ENCODE peak calls at places on chromosomes 1 and 21, in five cellular contexts. U is GM12892, I is H1, J is HepG2, V is SK-N-SH. B is an unnamed sample.
A peak's percentile ranks its signal among the peaks of the same experiment; 100 is the strongest.

GRCh38 chr1:225815526-225816178 is 5.7 kb downstream of the EPHX1 start:
- DNase-seq in U (no peak), V (no peak), J (no peak), I (no peak), B (no peak)

GRCh38 chr1:210598135-210598652 is 269.5 kb downstream of the HHAT start:
- DNase-seq in V (no peak), I (no peak), J (peak; percentile 20), U (no peak), B (no peak)

GRCh38 chr1:26411624-26412074 is 1.0 kb downstream of the LIN28A start:
- DNase-seq in U (no peak), I (no peak), J (no peak), V (no peak), B (no peak)

GRCh38 chr21:24514081-24514733 is 1093.1 kb downstream of the MRPL39 start:
- DNase-seq in V (peak; percentile 16), U (no peak), J (no peak), I (no peak), B (no peak)

GRCh38 chr1:181061891-181062777 is 26.4 kb upstream of the IER5 start:
- DNase-seq in J (no peak), U (peak; percentile 45), I (no peak), V (no peak), B (no peak)

GRCh38 chr1:106568161-106568560 is 488.3 kb upstream of the PRMT6 start:
- DNase-seq in I (no peak), U (no peak), V (no peak), J (no peak), B (no peak)

GRCh38 chr21:46141767-46142580 is 13.4 kb downstream of the FTCD start:
- DNase-seq in U (no peak), V (no peak), J (no peak), I (no peak), B (no peak)

GRCh38 chr1:43473463-43473862 is 19.7 kb upstream of the HYI start:
- DNase-seq in V (no peak), J (no peak), U (no peak), I (no peak), B (no peak)

GRCh38 chr1:215028954-215029353 is 53.6 kb upstream of the KCNK2 start:
- DNase-seq in U (no peak), I (no peak), V (no peak), J (no peak), B (no peak)

GRCh38 chr1:209106237-209106741 is 477.2 kb upstream of the CAMK1G start:
- DNase-seq in J (no peak), I (no peak), V (peak; percentile 22), U (no peak), B (no peak)
- TF ChIP-seq TAF1 in J (no peak), I (no peak), V (no peak), U (no peak), B (no peak)

DNA sequence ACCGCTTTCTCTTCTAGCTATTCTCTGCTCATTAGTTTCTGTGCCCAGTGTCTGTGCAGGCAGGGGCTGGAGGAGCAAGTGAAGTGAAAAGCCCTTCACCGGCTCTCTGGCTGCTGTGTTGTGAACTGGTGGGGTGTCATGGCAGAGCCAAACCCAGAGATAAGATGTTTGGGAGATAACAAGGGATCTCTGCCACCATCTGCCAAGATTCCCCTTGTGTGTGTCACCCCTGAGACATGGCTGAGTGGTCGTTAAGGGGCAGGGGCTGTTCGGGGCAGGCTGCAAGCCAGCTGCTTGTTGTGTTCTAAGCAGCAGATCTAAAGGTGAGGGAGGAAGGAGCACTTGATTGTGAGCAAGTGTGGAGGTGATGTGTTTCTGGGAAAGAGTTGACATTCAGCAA is 24.5 kb downstream of the CNIH3 start:
- DNase-seq in U (no peak), I (no peak), V (no peak), J (no peak), B (no peak)
- TF ChIP-seq TAF1 in U (no peak), I (no peak), V (no peak), J (no peak), B (no peak)

GRCh38 chr1:12619396-12620141 is 1.6 kb upstream of the DHRS3 start:
- DNase-seq in I (no peak), U (no peak), V (peak; percentile 88), J (peak; percentile 70), B (peak; percentile 69)

GRCh38 chr1:12621346-12622320 is 3.6 kb upstream of the DHRS3 start:
- DNase-seq in U (no peak), V (no peak), J (no peak), I (no peak), B (no peak)

GRCh38 chr1:12618661-12619395 is 818 bp upstream of the DHRS3 start:
- DNase-seq in U (no peak), V (peak; percentile 43), J (peak; percentile 97), I (no peak), B (no peak)

GRCh38 chr1:12620931-12621330 is 2.9 kb upstream of the DHRS3 start:
- DNase-seq in I (no peak), J (no peak), V (no peak), U (no peak), B (no peak)

DNA sequence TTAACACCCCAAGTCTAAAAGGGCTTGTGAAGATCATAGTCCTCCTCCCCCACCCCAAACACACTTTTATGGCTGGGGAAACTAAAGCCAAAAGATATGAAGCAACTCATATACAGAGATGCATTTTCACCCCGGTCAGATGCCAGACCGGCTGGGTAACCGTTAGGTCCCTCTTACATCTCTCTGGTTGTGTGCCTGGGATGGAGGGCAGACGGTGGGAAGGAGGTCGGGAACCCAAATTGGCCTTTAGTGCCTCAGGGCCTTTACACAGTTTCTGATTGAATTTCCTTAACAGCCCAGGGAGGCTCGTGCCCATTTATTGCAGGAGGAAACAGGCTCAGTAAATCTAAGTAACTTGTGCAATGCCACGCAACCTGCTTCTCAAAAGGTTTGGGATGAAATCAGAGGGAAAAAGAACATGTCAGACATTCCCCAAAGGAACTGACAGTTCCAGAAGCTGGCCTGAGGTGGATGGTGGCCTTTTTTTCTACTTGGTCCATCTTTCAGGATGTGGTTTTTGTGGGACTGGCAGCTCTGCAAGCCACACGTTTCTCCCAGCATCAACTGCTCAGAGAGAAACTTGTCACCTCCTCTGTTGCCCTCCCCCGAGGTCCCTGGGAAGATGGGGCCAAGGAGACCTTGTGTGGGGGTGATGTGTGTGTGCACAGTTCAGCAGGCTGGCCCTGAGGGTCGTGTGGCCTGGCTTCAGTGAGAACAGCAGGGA is 2.3 kb upstream of the DHRS3 start:
- DNase-seq in V (no peak), I (no peak), U (no peak), J (no peak), B (no peak)
- TF ChIP-seq TAF1 in V (no peak), I (no peak), U (no peak), J (no peak), B (no peak)

GRCh38 chr21:21434944-21435343 is 436.7 kb downstream of the NCAM2 start:
- DNase-seq in I (no peak), U (no peak), V (no peak), J (no peak), B (no peak)

GRCh38 chr21:21439761-21440160 is 441.6 kb downstream of the NCAM2 start:
- DNase-seq in U (no peak), J (no peak), V (no peak), I (no peak), B (no peak)

GRCh38 chr21:21436012-21436545 is 437.9 kb downstream of the NCAM2 start:
- DNase-seq in U (no peak), I (no peak), V (no peak), J (no peak), B (no peak)
- TF ChIP-seq TAF1 in U (no peak), I (no peak), V (no peak), J (no peak), B (no peak)

GRCh38 chr1:115023593-115023992 is 6.0 kb upstream of the TSHB start:
- DNase-seq in V (no peak), U (no peak), I (no peak), J (no peak), B (no peak)

GRCh38 chr1:115031595-115031994 is 2.0 kb downstream of the TSHB start:
- DNase-seq in J (no peak), U (no peak), I (no peak), V (no peak), B (no peak)

DNA sequence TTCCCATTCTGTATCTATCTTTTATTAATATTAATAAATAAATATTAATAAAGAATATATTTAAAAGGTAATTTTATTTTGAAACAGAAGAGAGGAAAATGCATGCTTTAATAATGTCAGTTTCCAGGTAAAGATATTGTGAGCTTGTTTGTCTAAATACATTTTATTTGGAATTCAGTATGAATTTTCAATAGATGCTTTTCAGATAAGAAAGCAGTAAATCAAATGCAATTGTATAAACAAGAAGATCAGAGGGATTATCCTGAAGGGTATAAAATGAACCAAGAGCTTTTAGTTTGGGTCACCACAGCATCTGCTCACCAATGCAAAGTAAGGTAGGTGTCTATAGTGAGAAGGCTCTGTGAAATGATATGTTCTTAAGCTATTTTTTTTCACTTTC is at the start of gene TSHB:
- DNase-seq in V (no peak), U (no peak), I (no peak), J (no peak), B (no peak)
- TF ChIP-seq TAF1 in V (no peak), U (no peak), I (no peak), J (no peak), B (no peak)

DNA sequence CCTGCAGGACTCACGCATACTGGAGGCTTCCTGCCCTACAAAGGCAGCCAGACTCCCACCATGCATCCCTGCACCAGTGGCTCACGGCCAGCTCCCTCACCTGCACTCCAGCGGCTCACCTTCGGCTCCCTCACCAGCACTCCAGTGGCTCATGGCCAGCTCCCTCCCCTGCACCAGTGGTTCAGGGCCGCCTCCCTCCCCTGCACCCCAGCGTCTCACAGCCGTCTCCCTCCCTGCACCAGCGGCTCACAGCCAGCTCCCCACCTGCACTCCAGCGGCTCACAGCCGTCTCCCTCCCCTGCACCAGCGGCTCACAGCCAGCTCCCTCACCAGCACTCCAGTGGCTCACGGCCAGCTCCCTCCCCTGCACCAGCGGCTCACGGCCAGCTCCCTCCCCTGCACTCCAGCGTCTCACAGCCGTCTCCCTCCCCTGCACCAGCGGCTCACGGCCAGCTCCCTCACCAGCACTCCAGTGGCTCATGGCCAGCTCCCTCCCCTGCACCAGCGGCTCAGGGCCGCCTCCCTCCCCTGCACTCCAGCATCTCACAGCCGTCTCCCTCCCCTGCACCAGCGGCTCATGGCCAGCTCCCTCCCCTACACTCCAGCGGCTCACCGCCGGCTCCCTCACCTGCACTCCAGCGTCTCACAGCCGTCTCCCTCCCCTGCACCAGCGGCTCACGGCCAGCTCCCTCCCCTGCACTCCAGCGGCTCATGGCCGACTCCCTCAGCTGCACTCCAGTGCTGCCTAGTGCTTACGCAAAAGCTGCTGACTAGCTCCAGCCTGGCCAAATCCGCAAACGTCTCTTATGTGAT is 324.5 kb downstream of the NPHP4 start:
- DNase-seq in V (peak; percentile 52), U (no peak), I (no peak), J (no peak), B (no peak)
- TF ChIP-seq TAF1 in V (no peak), U (no peak), I (no peak), J (no peak), B (no peak)